ENCODE peak calls at places on chromosomes 11 and 22, in six cellular contexts. V, P, Z, M, Y and G are unnamed samples.

GRCh38 chr11:1410366-1411291 is 20.9 kb downstream of the BRSK2 start:
- DNase-seq in V (no peak), P (no peak), Z (no peak), M (no peak), Y (no peak), G (no peak)

GRCh38 chr11:75465701-75466531 is 32.9 kb upstream of the KLHL35 start:
- DNase-seq in V (no peak), P (no peak), Z (peak; percentile 88), M (no peak), Y (no peak), G (no peak)

GRCh38 chr11:91164452-91164822 is 941.6 kb upstream of the CHORDC1 start:
- DNase-seq in V (no peak), P (no peak), Z (no peak), M (no peak), Y (no peak), G (no peak)

GRCh38 chr22:19713228-19713627 is 1.1 kb upstream of the SEPTIN5 start:
- DNase-seq in V (no peak), P (no peak), Z (no peak), M (no peak), Y (no peak), G (no peak)

GRCh38 chr22:28899199-28899853 is 16.0 kb downstream of the ZNRF3 start:
- DNase-seq in V (no peak), P (no peak), Z (no peak), M (no peak), Y (no peak), G (no peak)

GRCh38 chr22:37735054-37735453 is 38.2 kb downstream of the TRIOBP start:
- DNase-seq in V (peak; percentile 72), P (no peak), Z (no peak), M (peak; percentile 72), Y (peak; percentile 65), G (peak; percentile 48)

GRCh38 chr11:47395225-47396048 is 13.0 kb upstream of the SLC39A13 start:
- DNase-seq in V (no peak), P (no peak), Z (no peak), M (no peak), Y (no peak), G (peak; percentile 79)

GRCh38 chr11:74577624-74578396 is 14.6 kb upstream of the POLD3 start:
- DNase-seq in V (no peak), P (no peak), Z (no peak), M (no peak), Y (no peak), G (no peak)

GRCh38 chr11:101470881-101471535 is 112.8 kb downstream of the TRPC6 start:
- DNase-seq in V (no peak), P (no peak), Z (no peak), M (peak; percentile 25), Y (no peak), G (no peak)

GRCh38 chr22:22161924-22162851 is 82.4 kb upstream of the VPREB1 start:
- DNase-seq in V (no peak), P (peak; percentile 42), Z (no peak), M (no peak), Y (peak; percentile 48), G (no peak)

GRCh38 chr11:99671808-99672409 is 651.2 kb downstream of the CNTN5 start:
- DNase-seq in V (no peak), P (no peak), Z (no peak), M (no peak), Y (no peak), G (no peak)

GRCh38 chr22:44752285-44753188 is at the start of gene ARHGAP8:
- DNase-seq in V (peak; percentile 27), P (no peak), Z (no peak), M (no peak), Y (no peak), G (no peak)

GRCh38 chr22:17903564-17904295 is 120.6 kb downstream of the MICAL3 start:
- DNase-seq in V (no peak), P (no peak), Z (peak; percentile 65), M (no peak), Y (no peak), G (no peak)

GRCh38 chr11:69052343-69053168 is 3.8 kb downstream of the TPCN2 start:
- DNase-seq in V (no peak), P (no peak), Z (no peak), M (no peak), Y (no peak), G (peak; percentile 62)

GRCh38 chr11:10305262-10305963 is 540 bp downstream of the ADM start:
- DNase-seq in V (no peak), P (no peak), Z (no peak), M (peak; percentile 33), Y (peak; percentile 16), G (peak; percentile 71)

GRCh38 chr11:71188886-71189767 is 63.2 kb downstream of the SHANK2 start:
- DNase-seq in V (no peak), P (no peak), Z (no peak), M (no peak), Y (no peak), G (no peak)

GRCh38 chr22:27754247-27754887 is 47.2 kb downstream of the MN1 start:
- DNase-seq in V (no peak), P (no peak), Z (no peak), M (no peak), Y (peak; percentile 12), G (no peak)

GRCh38 chr11:86136542-86136941 is 67.7 kb upstream of the PICALM start:
- DNase-seq in V (no peak), P (no peak), Z (no peak), M (no peak), Y (no peak), G (no peak)

GRCh38 chr11:11669447-11669846 is 47.6 kb upstream of the GALNT18 start:
- DNase-seq in V (no peak), P (no peak), Z (no peak), M (no peak), Y (no peak), G (no peak)

GRCh38 chr22:46010951-46011626 is 34.1 kb upstream of the WNT7B start:
- DNase-seq in V (no peak), P (no peak), Z (no peak), M (peak; percentile 74), Y (no peak), G (no peak)

GRCh38 chr11:13260963-13261599 is 16.5 kb upstream of the BMAL1 start:
- DNase-seq in V (no peak), P (no peak), Z (peak; percentile 45), M (no peak), Y (no peak), G (no peak)

GRCh38 chr22:27773236-27773550 is 28.4 kb downstream of the MN1 start:
- DNase-seq in V (no peak), P (no peak), Z (no peak), M (no peak), Y (no peak), G (no peak)

GRCh38 chr11:11798586-11799438 is 43.0 kb upstream of the USP47 start:
- DNase-seq in V (peak; percentile 77), P (no peak), Z (peak; percentile 76), M (peak; percentile 60), Y (peak; percentile 83), G (peak; percentile 69)

GRCh38 chr11:9752091-9752490 is 88.2 kb downstream of the SWAP70 start:
- DNase-seq in V (no peak), P (no peak), Z (no peak), M (peak; percentile 21), Y (peak; percentile 53), G (peak; percentile 42)

GRCh38 chr11:91871791-91872190 is 352.8 kb upstream of the FAT3 start:
- DNase-seq in V (no peak), P (no peak), Z (peak; percentile 89), M (no peak), Y (no peak), G (peak; percentile 90)

GRCh38 chr11:113549061-113549460 is 73.9 kb upstream of the DRD2 start:
- DNase-seq in V (no peak), P (no peak), Z (no peak), M (no peak), Y (no peak), G (no peak)

GRCh38 chr11:113547739-113548138 is 72.5 kb upstream of the DRD2 start:
- DNase-seq in V (no peak), P (no peak), Z (no peak), M (no peak), Y (no peak), G (no peak)

GRCh38 chr11:113550179-113550578 is 75.0 kb upstream of the DRD2 start:
- DNase-seq in V (no peak), P (no peak), Z (no peak), M (no peak), Y (no peak), G (no peak)

GRCh38 chr11:113551645-113552044 is 76.4 kb upstream of the DRD2 start:
- DNase-seq in V (no peak), P (no peak), Z (no peak), M (no peak), Y (no peak), G (no peak)

GRCh38 chr11:113549611-113550061 is 74.4 kb upstream of the DRD2 start:
- DNase-seq in V (no peak), P (no peak), Z (no peak), M (no peak), Y (peak; percentile 38), G (no peak)
- TF ChIP-seq MAX in V (no peak), P (no peak), Z (no peak), M (no peak), Y (no peak), G (no peak)

GRCh38 chr11:117570701-117571100 is 226.3 kb downstream of the DSCAML1 start:
- DNase-seq in V (no peak), P (no peak), Z (no peak), M (no peak), Y (no peak), G (no peak)
- TF ChIP-seq MYC in V (no peak), P (no peak), Z (no peak), M (no peak), Y (no peak), G (no peak)

GRCh38 chr11:35160902-35161585 is 22.1 kb downstream of the CD44 start:
- DNase-seq in V (no peak), P (no peak), Z (no peak), M (no peak), Y (no peak), G (no peak)

GRCh38 chr11:35163707-35164496 is 24.9 kb downstream of the CD44 start:
- DNase-seq in V (no peak), P (no peak), Z (no peak), M (no peak), Y (no peak), G (no peak)

GRCh38 chr11:35160248-35160820 is 21.4 kb downstream of the CD44 start:
- DNase-seq in V (no peak), P (no peak), Z (no peak), M (no peak), Y (peak; percentile 25), G (no peak)

GRCh38 chr11:35163209-35163608 is 24.2 kb downstream of the CD44 start:
- DNase-seq in V (no peak), P (no peak), Z (no peak), M (no peak), Y (no peak), G (no peak)

DNA sequence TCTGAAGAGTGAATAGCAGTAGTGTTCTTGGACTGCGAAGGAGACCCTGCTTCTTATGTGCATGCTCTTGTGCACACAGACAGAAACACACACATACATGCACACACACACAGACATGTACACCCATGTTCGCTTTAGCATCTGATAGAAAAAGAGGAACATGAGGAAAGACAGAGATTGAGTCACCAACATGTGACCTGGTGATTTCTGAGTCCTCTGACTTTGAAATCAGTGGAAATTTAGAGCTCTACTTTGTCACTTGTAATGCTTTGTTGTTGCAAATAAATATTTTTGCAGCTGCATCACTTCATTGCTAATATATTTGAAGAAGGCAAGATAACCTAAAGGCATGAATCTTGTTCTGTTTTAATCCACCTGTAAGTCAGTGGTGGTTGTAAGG is 23.8 kb downstream of the CD44 start:
- DNase-seq in V (no peak), P (no peak), Z (no peak), M (no peak), Y (no peak), G (peak; percentile 52)
- H3K4me3 ChIP-seq in V (no peak overlapping the region), P (no peak overlapping the region), Z (no peak overlapping the region), M (no peak overlapping the region), Y (no peak overlapping the region), G (no peak overlapping the region)

GRCh38 chr11:67316882-67317364 is 13.6 kb downstream of the SSH3 start:
- DNase-seq in V (peak; percentile 86), P (no peak), Z (no peak), M (no peak), Y (no peak), G (no peak)
- TF ChIP-seq MAX in V (no peak), P (no peak), Z (no peak), M (no peak), Y (no peak), G (no peak)